ENCODE peak calls at places on chromosomes 16 and 17, in five cellular contexts. D is heart left ventricle, S is heart right ventricle, M is uterus, W is transverse colon. V is an unnamed sample.

GRCh38 chr16:969508-970378 is 1.0 kb downstream of the LMF1 start:
- DNase-seq in S (peak; percentile 44), W (peak; percentile 32), M (no peak), D (peak; percentile 63), V (no peak)

GRCh38 chr16:19938536-19938935 is 53.9 kb upstream of the GPRC5B start:
- DNase-seq in D (no peak), M (no peak), S (no peak), W (no peak), V (no peak)

GRCh38 chr16:73610160-73610559 is 562.2 kb upstream of the ZFHX3 start:
- DNase-seq in M (no peak), D (no peak), W (no peak), S (no peak), V (no peak)

GRCh38 chr17:66087073-66087472 is 104.9 kb downstream of the CEP112 start:
- DNase-seq in M (no peak), D (no peak), S (no peak), W (no peak), V (peak; percentile 1)

GRCh38 chr17:27630607-27631408 is at the start of gene LGALS9:
- DNase-seq in S (peak; percentile 35), M (no peak), W (peak; percentile 83), D (peak; percentile 43), V (no peak)

GRCh38 chr16:49050607-49051006 is 231.0 kb downstream of the CBLN1 start:
- DNase-seq in W (no peak), M (peak; percentile 45), D (peak; percentile 30), S (no peak), V (no peak)

GRCh38 chr16:50671644-50672260 is 9.4 kb downstream of the SNX20 start:
- DNase-seq in S (no peak), D (no peak), W (no peak), M (no peak), V (no peak)

GRCh38 chr17:40399185-40399584 is 18.5 kb downstream of the TOP2A start:
- DNase-seq in D (no peak), M (no peak), S (no peak), W (no peak), V (peak; percentile 32)

GRCh38 chr17:39979865-39980401 is 674 bp upstream of the PSMD3 start:
- DNase-seq in M (peak; percentile 35), D (no peak), S (no peak), W (peak; percentile 23), V (no peak)

GRCh38 chr16:54510619-54511018 is 224.0 kb upstream of the IRX3 start:
- DNase-seq in W (no peak), D (no peak), M (no peak), S (no peak), V (no peak)

DNA sequence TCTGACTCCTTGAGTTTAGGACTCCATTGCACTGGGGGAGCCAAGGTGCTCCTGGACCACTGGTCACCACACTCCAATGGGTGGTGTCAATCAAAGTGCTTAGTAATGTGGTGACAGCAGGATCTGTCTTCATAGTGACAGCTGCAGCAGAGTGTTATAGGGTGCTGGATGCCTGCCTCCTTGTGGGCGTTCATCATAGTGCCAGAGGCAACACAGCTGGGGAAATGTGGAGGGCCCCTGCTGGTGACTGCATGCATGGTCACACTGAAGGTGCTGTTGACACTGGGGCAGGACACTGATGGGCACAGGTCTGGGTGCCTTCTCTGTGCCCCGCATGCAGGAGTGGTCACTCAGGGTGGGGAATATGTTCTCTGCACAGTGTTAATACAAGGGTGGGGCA is 177.5 kb upstream of the CDH8 start:
- DNase-seq in S (no peak), M (no peak), W (no peak), D (no peak), V (no peak)
- TF ChIP-seq CTCF in S (no peak), M (no peak), W (no peak), D (no peak), V (no peak)

GRCh38 chr16:68264128-68265077 is at the start of gene SLC7A6:
- DNase-seq in W (peak; percentile 82), S (peak; percentile 80), D (peak; percentile 83), M (peak; percentile 59), V (no peak)

GRCh38 chr16:68259421-68259820 is 4.9 kb upstream of the SLC7A6 start:
- DNase-seq in D (peak; percentile 55), M (no peak), S (no peak), W (no peak), V (no peak)

GRCh38 chr16:68267612-68268405 is 3.5 kb downstream of the SLC7A6 start:
- DNase-seq in W (no peak), M (no peak), S (no peak), D (no peak), V (no peak)

GRCh38 chr16:68265078-68265925 is 976 bp downstream of the SLC7A6 start:
- DNase-seq in W (peak; percentile 76), S (peak; percentile 39), D (peak; percentile 73), M (peak; percentile 57), V (peak; percentile 59)

DNA sequence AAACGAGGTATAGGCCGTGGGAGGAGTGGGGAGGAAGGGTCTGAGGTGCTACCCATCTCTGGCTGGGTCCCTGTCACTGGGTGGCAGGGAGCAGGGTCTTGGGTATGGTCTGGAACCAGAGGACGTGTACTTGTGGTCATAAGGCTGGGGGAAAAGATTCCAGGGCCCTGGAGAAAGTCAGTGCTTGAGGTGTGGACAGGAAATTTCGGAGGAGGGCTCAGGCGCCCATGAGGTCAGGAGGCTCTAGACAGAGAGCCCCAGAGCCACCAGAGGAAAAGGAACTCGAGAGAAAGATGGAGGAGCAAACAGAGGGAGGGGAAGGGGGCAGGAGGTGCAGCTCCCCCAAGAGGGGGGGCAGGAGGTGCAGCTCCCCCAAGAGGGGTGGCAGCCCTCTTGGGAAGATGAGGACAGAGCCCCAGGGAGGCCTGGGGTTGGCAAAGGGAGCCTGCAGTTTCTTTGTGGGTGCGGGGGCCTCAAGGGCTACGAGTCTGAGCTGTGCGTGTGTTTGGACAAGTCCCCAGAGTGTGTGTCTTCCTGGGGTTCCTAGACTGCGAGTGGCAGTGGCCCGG is 683 bp upstream of the SLC7A6 start:
- DNase-seq in D (no peak), W (no peak), M (no peak), S (no peak), V (no peak)
- H3K4me3 ChIP-seq in D (peak overlapping the region; percentile 97), W (peak overlapping the region; percentile 68), M (peak overlapping the region; percentile 63), S (peak overlapping the region; percentile 98), V (peak overlapping the region; percentile 71)

DNA sequence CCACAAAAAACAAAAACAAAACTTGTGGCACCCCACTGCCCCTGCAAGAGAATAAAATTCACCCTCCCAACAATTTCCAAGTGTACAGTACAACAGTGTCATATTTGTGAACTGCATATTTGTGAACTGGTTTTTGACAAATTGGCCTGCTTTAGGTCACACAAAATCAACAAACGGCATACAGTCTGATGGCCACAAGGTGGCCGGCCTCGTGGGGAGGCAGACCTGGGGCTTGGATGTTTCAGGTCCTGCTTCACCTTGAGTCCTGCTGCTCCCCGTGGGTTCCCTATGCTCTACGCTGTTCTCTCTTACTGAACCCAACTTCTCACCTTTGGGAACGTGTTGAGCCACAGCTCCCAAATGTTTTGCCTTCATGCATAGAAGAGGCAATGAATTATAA is 102.2 kb downstream of the CDK5R1 start:
- DNase-seq in D (no peak), M (no peak), S (no peak), W (no peak), V (no peak)
- TF ChIP-seq CTCF in D (peak; percentile 12), M (no peak), S (no peak), W (no peak), V (no peak)

GRCh38 chr17:14089179-14089578 is 19.9 kb downstream of the COX10 start:
- DNase-seq in D (no peak), M (no peak), W (no peak), S (no peak), V (no peak)
- H3K4me3 ChIP-seq in D (no peak overlapping the region), M (no peak overlapping the region), W (no peak overlapping the region), S (no peak overlapping the region), V (no peak overlapping the region)

DNA sequence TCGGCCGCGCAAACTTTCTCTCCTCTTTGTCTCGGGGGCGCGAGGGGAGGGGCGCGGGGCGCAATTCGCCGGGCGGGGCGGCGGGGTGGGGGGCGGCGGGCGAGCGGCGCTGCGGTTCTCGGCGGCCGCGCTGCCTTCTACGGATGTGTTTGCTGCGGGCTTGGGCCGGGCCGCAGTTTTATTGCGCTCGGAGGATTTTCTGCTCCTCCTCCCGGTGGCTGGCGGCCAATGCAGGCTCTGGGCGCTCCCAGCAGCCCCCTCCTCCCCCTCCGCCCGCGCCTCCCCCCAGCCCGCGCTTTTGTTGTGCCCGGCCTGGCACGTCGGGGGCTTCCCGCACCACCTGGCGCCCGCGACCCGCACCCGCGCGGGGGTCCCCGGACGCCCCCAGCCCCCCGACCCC is at the start of gene TIMP2:
- DNase-seq in D (peak; percentile 89), S (peak; percentile 92), M (peak; percentile 95), W (peak; percentile 90), V (peak; percentile 49)
- TF ChIP-seq CTCF in D (peak; percentile 23), S (peak; percentile 47), M (peak; percentile 28), W (no peak), V (peak; percentile 3)

DNA sequence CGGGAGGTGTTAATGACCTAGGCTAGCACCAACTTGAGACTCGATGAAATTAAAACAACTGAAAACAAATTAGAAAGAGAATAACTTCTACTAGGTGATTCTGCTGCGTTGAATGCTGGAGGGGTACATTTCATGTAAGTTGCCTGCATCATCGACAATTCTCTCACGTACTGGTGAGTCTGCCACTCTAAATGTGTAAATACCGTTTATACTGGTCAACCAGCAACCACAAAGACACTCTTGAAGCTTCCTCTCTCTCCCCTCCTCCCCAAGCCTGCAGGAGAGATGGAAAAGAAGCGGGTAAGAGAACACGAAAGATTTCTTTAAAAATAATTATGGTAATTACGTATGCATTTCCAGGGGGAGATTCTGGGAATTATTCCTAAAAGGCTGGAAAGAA is 68.7 kb upstream of the MRTFB start:
- DNase-seq in D (no peak), S (no peak), M (no peak), W (no peak), V (no peak)
- H3K4me3 ChIP-seq in D (no peak overlapping the region), S (no peak overlapping the region), M (no peak overlapping the region), W (no peak overlapping the region), V (peak overlapping the region; percentile 19)

V was measured in AG09309.